ENCODE peak calls at places on chromosomes 2 and 18, in eight cellular contexts. J is uterus, E is HepG2, F is A549, D is breast epithelium, V is IMR-90, S is heart left ventricle, T is stomach. P is an unnamed sample.

GRCh38 chr18:42330296-42330695 is 375.3 kb downstream of the PIK3C3 start:
- DNase-seq in J (no peak), E (no peak), F (no peak), D (no peak), V (no peak), S (no peak), T (no peak), P (no peak)

GRCh38 chr18:12744103-12744502 is 41.3 kb downstream of the PSMG2 start:
- DNase-seq in J (no peak), E (peak; percentile 64), F (peak; percentile 69), D (no peak), V (peak; percentile 84), S (no peak), T (no peak), P (no peak)

GRCh38 chr18:79900610-79901570 is 50.6 kb downstream of the SLC66A2 start:
- DNase-seq in J (no peak), E (no peak), F (no peak), D (no peak), V (no peak), S (peak; percentile 24), T (no peak), P (no peak)

GRCh38 chr2:105176429-105176828 is 65.1 kb upstream of the GPR45 start:
- DNase-seq in J (no peak), E (no peak), F (no peak), D (no peak), V (no peak), S (no peak), T (no peak), P (no peak)

GRCh38 chr2:179354739-179355537 is 90.3 kb upstream of the SESTD1 start:
- DNase-seq in J (no peak), E (no peak), F (no peak), D (no peak), V (peak; percentile 14), S (no peak), T (no peak), P (no peak)

GRCh38 chr2:146709004-146709403 is 1135.8 kb upstream of the ACVR2A start:
- DNase-seq in J (no peak), E (no peak), F (no peak), D (no peak), V (no peak), S (no peak), T (no peak), P (no peak)

GRCh38 chr2:10224734-10225133 is 78.0 kb upstream of the HPCAL1 start:
- DNase-seq in J (no peak), E (no peak), F (no peak), D (no peak), V (no peak), S (no peak), T (no peak), P (no peak)

GRCh38 chr18:73850782-73851181 is 296.9 kb downstream of the FBXO15 start:
- DNase-seq in J (no peak), E (no peak), F (no peak), D (no peak), V (no peak), S (no peak), T (no peak), P (no peak)

GRCh38 chr2:239689410-239689809 is 288.6 kb upstream of the HDAC4 start:
- DNase-seq in J (no peak), E (no peak), F (no peak), D (no peak), V (no peak), S (no peak), T (no peak), P (peak; percentile 55)

GRCh38 chr2:43174368-43175186 is 51.8 kb downstream of the ZFP36L2 start:
- DNase-seq in J (no peak), E (no peak), F (no peak), D (no peak), V (no peak), S (peak; percentile 53), T (peak; percentile 34), P (no peak)

GRCh38 chr2:11955883-11956282 is 209.5 kb downstream of the LPIN1 start:
- DNase-seq in J (no peak), E (no peak), F (no peak), D (no peak), V (no peak), S (no peak), T (no peak), P (no peak)

GRCh38 chr2:226969412-226969811 is 133.6 kb downstream of the RHBDD1 start:
- DNase-seq in J (no peak), E (no peak), F (no peak), D (no peak), V (peak; percentile 57), S (no peak), T (no peak), P (no peak)

GRCh38 chr2:3605013-3605961 is 10.4 kb downstream of the COLEC11 start:
- DNase-seq in J (no peak), E (peak; percentile 83), F (peak; percentile 99), D (peak; percentile 30), V (no peak), S (no peak), T (no peak), P (peak; percentile 70)

GRCh38 chr2:181430406-181431199 is 26.6 kb upstream of the ITGA4 start:
- DNase-seq in J (no peak), E (no peak), F (peak; percentile 9), D (no peak), V (peak; percentile 2), S (no peak), T (no peak), P (no peak)

GRCh38 chr2:54878182-54878581 is 154.7 kb downstream of the EML6 start:
- DNase-seq in J (no peak), E (no peak), F (no peak), D (no peak), V (no peak), S (no peak), T (no peak), P (no peak)

GRCh38 chr18:44852818-44853217 is 172.1 kb downstream of the SETBP1 start:
- DNase-seq in J (no peak), E (no peak), F (no peak), D (no peak), V (peak; percentile 1), S (no peak), T (no peak), P (no peak)

GRCh38 chr2:31207790-31208189 is 9.5 kb downstream of the CAPN14 start:
- DNase-seq in J (no peak), E (no peak), F (no peak), D (no peak), V (no peak), S (no peak), T (no peak), P (no peak)

GRCh38 chr2:239498981-239499633 is 98.3 kb upstream of the HDAC4 start:
- DNase-seq in J (peak; percentile 82), E (no peak), F (no peak), D (peak; percentile 58), V (no peak), S (peak; percentile 68), T (no peak), P (no peak)

GRCh38 chr2:72222829-72223564 is 75.3 kb upstream of the CYP26B1 start:
- DNase-seq in J (no peak), E (no peak), F (no peak), D (no peak), V (peak; percentile 87), S (no peak), T (no peak), P (no peak)

GRCh38 chr2:33788044-33788443 is 188.9 kb upstream of the FAM98A start:
- DNase-seq in J (no peak), E (no peak), F (no peak), D (no peak), V (peak; percentile 43), S (no peak), T (no peak), P (no peak)

GRCh38 chr2:105125428-105125827 is 87.6 kb downstream of the MRPS9 start:
- DNase-seq in J (no peak), E (peak; percentile 12), F (peak; percentile 31), D (no peak), V (no peak), S (no peak), T (no peak), P (peak; percentile 81)

GRCh38 chr2:232809349-232810124 is 33.2 kb upstream of the KCNJ13 start:
- DNase-seq in J (no peak), E (no peak), F (peak; percentile 11), D (no peak), V (no peak), S (peak; percentile 37), T (no peak), P (no peak)
- TF ChIP-seq CTCF in J (no peak), E (no peak), F (peak; percentile 42), D (no peak), V (no peak), S (no peak), T (no peak), P (no peak)

GRCh38 chr2:167875524-167875923 is 371.9 kb downstream of the STK39 start:
- DNase-seq in J (no peak), E (no peak), F (no peak), D (no peak), V (no peak), S (no peak), T (no peak), P (no peak)

GRCh38 chr2:167874812-167875211 is 372.6 kb downstream of the STK39 start:
- DNase-seq in J (no peak), E (no peak), F (no peak), D (no peak), V (no peak), S (no peak), T (no peak), P (no peak)

DNA sequence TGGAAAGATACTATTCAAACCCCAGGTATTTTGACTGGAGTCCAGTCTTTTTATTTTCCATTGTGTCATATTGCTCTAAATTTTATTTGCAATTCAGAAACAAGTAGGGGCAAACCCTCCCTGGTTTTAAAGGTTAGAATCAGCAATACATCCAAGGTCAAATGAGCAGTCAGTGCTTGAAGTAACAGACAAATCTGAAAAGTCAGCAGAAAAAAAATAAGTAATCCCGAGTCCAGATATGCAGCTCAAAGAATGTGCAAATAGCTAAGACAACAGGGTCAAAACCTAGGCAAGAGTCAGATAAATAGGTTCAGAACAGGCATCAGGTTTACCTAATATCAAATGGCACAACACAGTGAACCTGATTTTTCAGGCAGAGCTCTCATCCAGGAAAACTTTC is 367.0 kb downstream of the STK39 start:
- DNase-seq in J (no peak), E (no peak), F (no peak), D (no peak), V (no peak), S (no peak), T (no peak), P (no peak)
- TF ChIP-seq POLR2A in J (no peak), E (no peak), F (no peak), D (no peak), V (no peak), S (no peak), T (no peak), P (no peak)

GRCh38 chr2:231280861-231281260 is 82.4 kb downstream of the ARMC9 start:
- DNase-seq in J (no peak), E (no peak), F (no peak), D (no peak), V (no peak), S (no peak), T (no peak), P (no peak)
- H3K9me3 ChIP-seq in J (no peaks in the 10 kb centered on the region), E (no peaks in the 10 kb centered on the region), F (no peaks in the 10 kb centered on the region), D (no peaks in the 10 kb centered on the region), V (no peaks in the 10 kb centered on the region), S (no peaks in the 10 kb centered on the region), T (no peaks in the 10 kb centered on the region), P (no peaks in the 10 kb centered on the region)

DNA sequence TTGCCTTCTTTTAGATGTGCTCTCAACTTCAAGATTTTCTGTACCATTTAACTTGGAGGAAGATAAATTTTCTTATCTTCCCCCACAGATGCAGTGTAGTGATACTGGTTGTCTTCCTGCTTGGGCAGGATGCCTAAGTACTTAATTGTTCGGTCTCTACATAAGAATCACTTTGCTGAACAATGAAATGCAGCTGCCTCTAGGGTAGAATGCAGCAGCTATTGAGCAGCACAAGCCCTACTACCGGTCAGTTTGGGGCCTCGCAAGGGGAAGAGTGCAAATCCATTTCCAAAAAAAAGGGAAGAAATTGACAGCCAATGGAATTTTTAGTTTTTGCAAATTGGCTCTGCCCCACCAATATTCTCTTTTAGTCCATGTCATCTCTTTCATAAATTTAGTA is 269.7 kb downstream of the CTNNA2 start:
- DNase-seq in J (no peak), E (no peak), F (no peak), D (no peak), V (no peak), S (no peak), T (no peak), P (no peak)
- TF ChIP-seq CTCF in J (no peak), E (no peak), F (no peak), D (no peak), V (no peak), S (no peak), T (no peak), P (no peak)

P was measured in vagina.